ENCODE peak calls at places on chromosomes 5 and 9, in four cellular contexts. U is H1, I is IMR-90, T is neuronal stem cell. G is an unnamed sample.

GRCh38 chr5:75236322-75237316 is at the start of gene ANKRD31:
- DNase-seq in U (peak), I (peak), T (peak), G (peak)

GRCh38 chr9:132547976-132548730 is 34.3 kb upstream of the BARHL1 start:
- DNase-seq in T (no peak), I (no peak), U (no peak), G (no peak)

GRCh38 chr9:38686923-38687322 is 33.0 kb downstream of the FAM240B start:
- DNase-seq in T (no peak), U (no peak), I (no peak), G (no peak)

GRCh38 chr5:100792781-100793180 is 110.3 kb downstream of the ST8SIA4 start:
- DNase-seq in I (no peak), U (no peak), T (no peak), G (no peak)

GRCh38 chr5:14270212-14270702 is 127.1 kb downstream of the TRIO start:
- DNase-seq in I (peak), T (peak), U (no peak), G (peak)

GRCh38 chr9:83722726-83723495 is 15.2 kb upstream of the UBQLN1 start:
- DNase-seq in I (no peak), U (no peak), T (no peak), G (no peak)

GRCh38 chr5:15286659-15287058 is 213.3 kb upstream of the FBXL7 start:
- DNase-seq in U (no peak), I (no peak), T (no peak), G (no peak)

GRCh38 chr9:98256632-98257218 is 1.3 kb upstream of the TBC1D2 start:
- DNase-seq in I (no peak), U (no peak), T (no peak), G (no peak)

GRCh38 chr5:173472164-173472563 is 143.9 kb upstream of the STC2 start:
- DNase-seq in I (peak), U (no peak), T (no peak), G (peak)

GRCh38 chr9:127535396-127535795 is 76.7 kb upstream of the STXBP1 start:
- DNase-seq in U (no peak), T (no peak), I (no peak), G (no peak)
- H3K4me3 ChIP-seq in U (no peak), T (no peak), I (no peak), G (no peak)

GRCh38 chr9:5870020-5870339 is 20.7 kb upstream of the MLANA start:
- DNase-seq in U (no peak), T (no peak), I (no peak), G (no peak)
- H4K8ac ChIP-seq in U (no peak), T (no peak), I (no peak), G (peak)

GRCh38 chr9:129331772-129332512 is 153.9 kb upstream of the IER5L start:
- DNase-seq in I (no peak), U (no peak), T (no peak), G (no peak)

GRCh38 chr9:129333961-129334743 is 156.1 kb upstream of the IER5L start:
- DNase-seq in I (peak), T (peak), U (peak), G (peak)

GRCh38 chr9:129333613-129333960 is 155.5 kb upstream of the IER5L start:
- DNase-seq in I (no peak), U (peak), T (no peak), G (peak)

GRCh38 chr9:129331366-129331765 is 153.3 kb upstream of the IER5L start:
- DNase-seq in T (no peak), U (no peak), I (no peak), G (no peak)

GRCh38 chr9:129332581-129332980 is 154.5 kb upstream of the IER5L start:
- DNase-seq in I (no peak), T (no peak), U (no peak), G (no peak)
- H3K4me3 ChIP-seq in I (no peak), T (no peak), U (no peak), G (no peak)

GRCh38 chr9:34179528-34180138 is 790 bp downstream of the UBAP1 start:
- DNase-seq in T (no peak), U (no peak), I (peak), G (peak)

GRCh38 chr9:34176089-34176488 is 2.8 kb upstream of the UBAP1 start:
- DNase-seq in U (no peak), I (no peak), T (no peak), G (no peak)

GRCh38 chr9:34178698-34179527 is at the start of gene UBAP1:
- DNase-seq in U (peak), T (peak), I (peak), G (peak)

DNA sequence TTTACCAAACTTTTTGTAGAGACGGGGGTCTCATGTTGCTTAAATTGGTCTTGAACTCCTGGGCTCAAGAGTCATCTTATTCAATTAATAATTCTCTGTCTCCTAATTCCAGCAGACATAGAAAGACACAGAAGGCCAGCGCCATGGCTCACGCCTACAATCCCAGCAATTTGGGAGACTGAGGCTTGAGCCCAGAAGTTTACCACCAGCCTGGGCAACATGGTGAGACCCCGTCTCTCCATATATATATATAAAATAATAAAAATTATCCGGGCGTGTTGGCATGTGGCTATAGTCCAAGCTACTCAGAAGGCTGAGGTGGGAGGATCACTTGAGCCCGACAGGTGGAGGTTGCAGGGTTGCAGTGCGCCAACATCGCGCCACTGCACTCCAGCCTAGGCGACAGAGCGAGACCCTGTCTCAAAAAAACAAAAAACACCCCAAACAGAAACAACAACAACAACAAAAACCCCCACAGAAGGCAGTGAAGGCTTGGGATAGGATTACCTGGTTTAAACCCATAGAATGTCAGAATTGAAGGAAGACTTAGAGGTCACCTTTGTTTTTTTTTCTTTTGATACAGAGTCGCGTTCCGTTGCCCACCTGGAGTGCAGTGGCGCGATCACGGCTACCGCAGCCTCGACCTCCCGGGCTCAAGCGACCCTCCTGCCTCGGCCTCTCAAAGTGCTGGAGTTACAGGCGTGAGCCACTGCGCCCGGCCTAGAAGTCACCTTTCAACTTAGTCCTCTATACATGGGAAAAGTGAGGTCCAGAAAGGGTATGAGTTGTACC is 741 bp upstream of the UBAP1 start:
- DNase-seq in U (no peak), I (no peak), T (no peak), G (no peak)
- H4K8ac ChIP-seq in U (peak), I (peak), T (no peak), G (peak)

DNA sequence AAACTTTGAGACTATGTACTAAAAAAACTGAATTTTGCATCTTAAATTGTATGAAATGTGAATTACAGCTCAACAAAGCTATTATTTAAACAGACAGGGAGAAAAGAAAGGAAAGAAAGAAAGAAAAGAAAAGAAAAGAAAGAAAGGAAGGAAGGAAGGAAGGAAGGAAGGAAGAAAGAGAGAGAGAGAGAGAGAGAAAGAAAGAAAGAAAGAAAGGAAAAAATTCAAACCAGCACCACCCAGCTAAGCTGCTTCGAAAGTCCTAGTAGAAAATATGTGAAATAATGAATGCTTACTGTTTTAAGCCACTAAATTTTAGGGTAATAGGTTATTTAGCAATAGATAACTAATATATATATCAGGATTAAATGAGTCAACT is 31.7 kb upstream of the CDK5RAP2 start:
- DNase-seq in U (no peak), T (no peak), I (no peak), G (no peak)
- H3K4me3 ChIP-seq in U (no peak), T (no peak), I (no peak), G (no peak)

GRCh38 chr9:129493002-129493713 is 127.7 kb downstream of the C9orf50 start:
- DNase-seq in U (no peak), I (no peak), T (no peak), G (no peak)
- H4K8ac ChIP-seq in U (peak), I (peak), T (no peak), G (no peak)

GRCh38 chr5:124661317-124662141 is 84.9 kb downstream of the ZNF608 start:
- DNase-seq in T (peak), U (no peak), I (peak), G (peak)
- H3K4me3 ChIP-seq in T (no peak), U (peak), I (no peak), G (peak)

DNA sequence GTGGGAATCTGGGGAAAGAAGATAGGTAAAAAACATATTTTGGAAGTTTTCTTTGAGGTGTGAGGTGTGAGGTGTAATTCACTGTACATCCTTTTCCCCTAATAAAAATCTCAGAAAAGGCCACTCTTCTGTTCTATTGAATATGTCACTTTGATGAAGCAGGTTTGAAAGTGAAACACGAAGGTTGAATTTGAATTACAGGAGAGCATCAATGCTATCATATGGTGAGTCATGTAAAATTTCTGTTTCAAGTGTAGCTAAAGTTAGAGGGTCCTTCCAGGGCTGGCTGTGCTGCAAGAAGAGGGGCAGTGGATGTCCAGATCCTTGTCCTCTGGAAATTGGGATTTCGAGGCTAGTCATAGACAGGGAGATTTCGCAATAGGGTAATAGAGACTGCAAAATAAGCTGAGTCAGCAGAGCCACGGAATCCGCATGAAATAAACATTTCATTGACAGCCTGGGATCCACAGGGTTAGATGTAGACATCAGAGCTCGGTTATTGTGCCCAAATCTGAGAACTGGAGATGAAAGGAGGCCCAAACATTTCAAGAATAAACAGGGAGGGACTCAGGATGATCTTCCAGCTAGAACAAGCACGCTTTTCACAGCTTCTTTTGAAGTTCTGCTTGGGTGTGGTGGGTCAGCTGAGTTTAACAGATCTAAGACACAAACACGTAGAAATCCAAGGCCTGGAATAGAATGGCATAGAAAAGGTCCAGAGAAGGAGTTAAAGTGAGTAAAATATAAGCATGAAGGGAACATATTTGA is 194.4 kb upstream of the CDKN2B start:
- DNase-seq in T (no peak), U (no peak), I (peak), G (peak)
- H4K8ac ChIP-seq in T (no peak), U (no peak), I (no peak), G (no peak)

GRCh38 chr5:59126665-59127354 is 543.9 kb downstream of the RAB3C start:
- DNase-seq in U (no peak), I (peak), T (no peak), G (peak)

GRCh38 chr5:59124983-59125960 is 542.4 kb downstream of the RAB3C start:
- DNase-seq in T (no peak), U (peak), I (peak), G (peak)

GRCh38 chr5:59119480-59119879 is 536.6 kb downstream of the RAB3C start:
- DNase-seq in T (no peak), U (no peak), I (no peak), G (no peak)

GRCh38 chr5:59125961-59126360 is 543.1 kb downstream of the RAB3C start:
- DNase-seq in I (no peak), U (no peak), T (no peak), G (no peak)

GRCh38 chr5:59123595-59124561 is 541.0 kb downstream of the RAB3C start:
- DNase-seq in I (peak), U (no peak), T (no peak), G (peak)
- H3K4me3 ChIP-seq in I (no peak), U (no peak), T (no peak), G (no peak)